ENCODE peak calls at places on chromosomes 3 and 15, in nine cellular contexts. One of them, this sample, is unnamed.

GRCh38 chr3:65245133-65246076 is 557.6 kb upstream of the ADAMTS9 start:
- DNase-seq in pulmonary artery endothelial cell: no peak
- DNase-seq in neuronal stem cell: no peak
- DNase-seq in ACHN: no peak
- DNase-seq in head of caudate nucleus: no peak
- DNase-seq in stimulated activated CD4-positive, alpha-beta T cell treated with anti-CD3 and anti-CD28 coated beads, TNF-alpha, amount 100 ng/mL, for 48 hours: no peak
- DNase-seq in small intestine: no peak
- DNase-seq in gastrocnemius medialis: no peak
- DNase-seq in fibroblast of villous mesenchyme: peak
- DNase-seq in this sample: no peak

GRCh38 chr3:180804871-180805430 is 107.5 kb upstream of the FXR1 start:
- DNase-seq in head of caudate nucleus: no peak
- DNase-seq in stimulated activated CD4-positive, alpha-beta T cell treated with anti-CD3 and anti-CD28 coated beads, TNF-alpha, amount 100 ng/mL, for 48 hours: no peak
- DNase-seq in neuronal stem cell: peak
- DNase-seq in fibroblast of villous mesenchyme: peak
- DNase-seq in gastrocnemius medialis: no peak
- DNase-seq in small intestine: no peak
- DNase-seq in ACHN: no peak
- DNase-seq in pulmonary artery endothelial cell: peak
- DNase-seq in this sample: no peak

GRCh38 chr15:58458076-58458475 is 26.3 kb downstream of the LIPC start:
- DNase-seq in pulmonary artery endothelial cell: no peak
- DNase-seq in fibroblast of villous mesenchyme: no peak
- DNase-seq in gastrocnemius medialis: no peak
- DNase-seq in neuronal stem cell: no peak
- DNase-seq in ACHN: no peak
- DNase-seq in stimulated activated CD4-positive, alpha-beta T cell treated with anti-CD3 and anti-CD28 coated beads, TNF-alpha, amount 100 ng/mL, for 48 hours: no peak
- DNase-seq in head of caudate nucleus: no peak
- DNase-seq in small intestine: peak
- DNase-seq in this sample: no peak

GRCh38 chr3:61601831-61602230 is 40.5 kb downstream of the PTPRG start:
- DNase-seq in gastrocnemius medialis: peak
- DNase-seq in fibroblast of villous mesenchyme: peak
- DNase-seq in pulmonary artery endothelial cell: no peak
- DNase-seq in head of caudate nucleus: no peak
- DNase-seq in ACHN: no peak
- DNase-seq in small intestine: no peak
- DNase-seq in stimulated activated CD4-positive, alpha-beta T cell treated with anti-CD3 and anti-CD28 coated beads, TNF-alpha, amount 100 ng/mL, for 48 hours: no peak
- DNase-seq in neuronal stem cell: no peak
- DNase-seq in this sample: no peak

GRCh38 chr3:115644391-115644790 is 21.1 kb downstream of the GAP43 start:
- DNase-seq in gastrocnemius medialis: no peak
- DNase-seq in small intestine: no peak
- DNase-seq in head of caudate nucleus: no peak
- DNase-seq in fibroblast of villous mesenchyme: no peak
- DNase-seq in stimulated activated CD4-positive, alpha-beta T cell treated with anti-CD3 and anti-CD28 coated beads, TNF-alpha, amount 100 ng/mL, for 48 hours: no peak
- DNase-seq in ACHN: no peak
- DNase-seq in pulmonary artery endothelial cell: no peak
- DNase-seq in neuronal stem cell: no peak
- DNase-seq in this sample: no peak

GRCh38 chr3:25664066-25664809 is 469 bp downstream of the TOP2B start:
- DNase-seq in gastrocnemius medialis: peak
- DNase-seq in head of caudate nucleus: peak
- DNase-seq in fibroblast of villous mesenchyme: peak
- DNase-seq in pulmonary artery endothelial cell: no peak
- DNase-seq in ACHN: peak
- DNase-seq in small intestine: peak
- DNase-seq in stimulated activated CD4-positive, alpha-beta T cell treated with anti-CD3 and anti-CD28 coated beads, TNF-alpha, amount 100 ng/mL, for 48 hours: peak
- DNase-seq in neuronal stem cell: peak
- DNase-seq in this sample: peak

GRCh38 chr3:51004235-51004634 is 329.5 kb downstream of the DOCK3 start:
- DNase-seq in small intestine: no peak
- DNase-seq in gastrocnemius medialis: no peak
- DNase-seq in stimulated activated CD4-positive, alpha-beta T cell treated with anti-CD3 and anti-CD28 coated beads, TNF-alpha, amount 100 ng/mL, for 48 hours: no peak
- DNase-seq in head of caudate nucleus: no peak
- DNase-seq in pulmonary artery endothelial cell: no peak
- DNase-seq in fibroblast of villous mesenchyme: no peak
- DNase-seq in neuronal stem cell: no peak
- DNase-seq in ACHN: no peak
- DNase-seq in this sample: no peak

GRCh38 chr3:145015243-145015642 is 1043.6 kb downstream of the DIPK2A start:
- DNase-seq in gastrocnemius medialis: no peak
- DNase-seq in fibroblast of villous mesenchyme: peak
- DNase-seq in ACHN: no peak
- DNase-seq in head of caudate nucleus: no peak
- DNase-seq in stimulated activated CD4-positive, alpha-beta T cell treated with anti-CD3 and anti-CD28 coated beads, TNF-alpha, amount 100 ng/mL, for 48 hours: no peak
- DNase-seq in small intestine: no peak
- DNase-seq in neuronal stem cell: no peak
- DNase-seq in pulmonary artery endothelial cell: no peak
- DNase-seq in this sample: no peak

GRCh38 chr3:138323971-138324370 is 5.7 kb downstream of the NME9 start:
- DNase-seq in small intestine: no peak
- DNase-seq in gastrocnemius medialis: no peak
- DNase-seq in fibroblast of villous mesenchyme: no peak
- DNase-seq in neuronal stem cell: no peak
- DNase-seq in pulmonary artery endothelial cell: no peak
- DNase-seq in stimulated activated CD4-positive, alpha-beta T cell treated with anti-CD3 and anti-CD28 coated beads, TNF-alpha, amount 100 ng/mL, for 48 hours: no peak
- DNase-seq in head of caudate nucleus: no peak
- DNase-seq in ACHN: no peak
- DNase-seq in this sample: no peak

GRCh38 chr3:71206305-71206704 is 377.2 kb downstream of the FOXP1 start:
- DNase-seq in pulmonary artery endothelial cell: no peak
- DNase-seq in fibroblast of villous mesenchyme: no peak
- DNase-seq in neuronal stem cell: no peak
- DNase-seq in ACHN: no peak
- DNase-seq in head of caudate nucleus: no peak
- DNase-seq in small intestine: no peak
- DNase-seq in stimulated activated CD4-positive, alpha-beta T cell treated with anti-CD3 and anti-CD28 coated beads, TNF-alpha, amount 100 ng/mL, for 48 hours: no peak
- DNase-seq in gastrocnemius medialis: no peak
- DNase-seq in this sample: no peak

GRCh38 chr15:64596701-64597468 is 136.5 kb downstream of the ZNF609 start:
- DNase-seq in small intestine: peak
- DNase-seq in pulmonary artery endothelial cell: peak
- DNase-seq in fibroblast of villous mesenchyme: peak
- DNase-seq in neuronal stem cell: peak
- DNase-seq in stimulated activated CD4-positive, alpha-beta T cell treated with anti-CD3 and anti-CD28 coated beads, TNF-alpha, amount 100 ng/mL, for 48 hours: no peak
- DNase-seq in gastrocnemius medialis: no peak
- DNase-seq in ACHN: peak
- DNase-seq in head of caudate nucleus: no peak
- DNase-seq in this sample: no peak

GRCh38 chr3:27166888-27167287 is 202.3 kb downstream of the NEK10 start:
- DNase-seq in fibroblast of villous mesenchyme: peak
- DNase-seq in small intestine: no peak
- DNase-seq in pulmonary artery endothelial cell: no peak
- DNase-seq in head of caudate nucleus: peak
- DNase-seq in stimulated activated CD4-positive, alpha-beta T cell treated with anti-CD3 and anti-CD28 coated beads, TNF-alpha, amount 100 ng/mL, for 48 hours: no peak
- DNase-seq in gastrocnemius medialis: no peak
- DNase-seq in neuronal stem cell: no peak
- DNase-seq in ACHN: peak
- DNase-seq in this sample: peak

GRCh38 chr3:195580733-195581443 is 2.9 kb downstream of the APOD start:
- DNase-seq in neuronal stem cell: no peak
- DNase-seq in ACHN: no peak
- DNase-seq in stimulated activated CD4-positive, alpha-beta T cell treated with anti-CD3 and anti-CD28 coated beads, TNF-alpha, amount 100 ng/mL, for 48 hours: no peak
- DNase-seq in small intestine: no peak
- DNase-seq in pulmonary artery endothelial cell: no peak
- DNase-seq in head of caudate nucleus: peak
- DNase-seq in fibroblast of villous mesenchyme: peak
- DNase-seq in gastrocnemius medialis: no peak
- DNase-seq in this sample: no peak

GRCh38 chr3:187719628-187720336 is 17.4 kb upstream of the RTP2 start:
- DNase-seq in head of caudate nucleus: no peak
- DNase-seq in gastrocnemius medialis: peak
- DNase-seq in fibroblast of villous mesenchyme: peak
- DNase-seq in pulmonary artery endothelial cell: no peak
- DNase-seq in small intestine: no peak
- DNase-seq in neuronal stem cell: no peak
- DNase-seq in stimulated activated CD4-positive, alpha-beta T cell treated with anti-CD3 and anti-CD28 coated beads, TNF-alpha, amount 100 ng/mL, for 48 hours: no peak
- DNase-seq in ACHN: no peak
- DNase-seq in this sample: no peak

GRCh38 chr3:107727102-107727501 is 204.3 kb downstream of the BBX start:
- DNase-seq in ACHN: no peak
- DNase-seq in gastrocnemius medialis: no peak
- DNase-seq in pulmonary artery endothelial cell: no peak
- DNase-seq in neuronal stem cell: no peak
- DNase-seq in fibroblast of villous mesenchyme: no peak
- DNase-seq in head of caudate nucleus: no peak
- DNase-seq in small intestine: peak
- DNase-seq in stimulated activated CD4-positive, alpha-beta T cell treated with anti-CD3 and anti-CD28 coated beads, TNF-alpha, amount 100 ng/mL, for 48 hours: no peak
- DNase-seq in this sample: no peak

GRCh38 chr3:37163262-37164020 is 10.9 kb downstream of the LRRFIP2 start:
- DNase-seq in head of caudate nucleus: no peak
- DNase-seq in ACHN: no peak
- DNase-seq in neuronal stem cell: no peak
- DNase-seq in fibroblast of villous mesenchyme: peak
- DNase-seq in gastrocnemius medialis: no peak
- DNase-seq in small intestine: no peak
- DNase-seq in stimulated activated CD4-positive, alpha-beta T cell treated with anti-CD3 and anti-CD28 coated beads, TNF-alpha, amount 100 ng/mL, for 48 hours: no peak
- DNase-seq in pulmonary artery endothelial cell: no peak
- DNase-seq in this sample: no peak

GRCh38 chr15:38464675-38465074 is 10.7 kb downstream of the FAM98B start:
- DNase-seq in neuronal stem cell: no peak
- DNase-seq in small intestine: no peak
- DNase-seq in gastrocnemius medialis: no peak
- DNase-seq in pulmonary artery endothelial cell: no peak
- DNase-seq in ACHN: no peak
- DNase-seq in stimulated activated CD4-positive, alpha-beta T cell treated with anti-CD3 and anti-CD28 coated beads, TNF-alpha, amount 100 ng/mL, for 48 hours: no peak
- DNase-seq in head of caudate nucleus: no peak
- DNase-seq in fibroblast of villous mesenchyme: no peak
- DNase-seq in this sample: no peak

GRCh38 chr3:150094150-150094932 is 123.6 kb upstream of the PFN2 start:
- DNase-seq in small intestine: no peak
- DNase-seq in ACHN: no peak
- DNase-seq in stimulated activated CD4-positive, alpha-beta T cell treated with anti-CD3 and anti-CD28 coated beads, TNF-alpha, amount 100 ng/mL, for 48 hours: no peak
- DNase-seq in gastrocnemius medialis: peak
- DNase-seq in head of caudate nucleus: no peak
- DNase-seq in neuronal stem cell: no peak
- DNase-seq in pulmonary artery endothelial cell: no peak
- DNase-seq in fibroblast of villous mesenchyme: peak
- DNase-seq in this sample: peak

GRCh38 chr3:126713229-126713628 is 9.2 kb downstream of the CHCHD6 start:
- DNase-seq in small intestine: no peak
- DNase-seq in pulmonary artery endothelial cell: no peak
- DNase-seq in neuronal stem cell: no peak
- DNase-seq in ACHN: no peak
- DNase-seq in gastrocnemius medialis: no peak
- DNase-seq in head of caudate nucleus: no peak
- DNase-seq in fibroblast of villous mesenchyme: no peak
- DNase-seq in stimulated activated CD4-positive, alpha-beta T cell treated with anti-CD3 and anti-CD28 coated beads, TNF-alpha, amount 100 ng/mL, for 48 hours: no peak
- DNase-seq in this sample: no peak

GRCh38 chr3:45688194-45688881 is 858 bp upstream of the SACM1L start:
- DNase-seq in pulmonary artery endothelial cell: no peak
- DNase-seq in stimulated activated CD4-positive, alpha-beta T cell treated with anti-CD3 and anti-CD28 coated beads, TNF-alpha, amount 100 ng/mL, for 48 hours: no peak
- DNase-seq in ACHN: peak
- DNase-seq in neuronal stem cell: peak
- DNase-seq in small intestine: peak
- DNase-seq in head of caudate nucleus: peak
- DNase-seq in gastrocnemius medialis: no peak
- DNase-seq in fibroblast of villous mesenchyme: no peak
- DNase-seq in this sample: peak

GRCh38 chr3:123053107-123053506 is 13.7 kb upstream of the PDIA5 start:
- DNase-seq in ACHN: no peak
- DNase-seq in stimulated activated CD4-positive, alpha-beta T cell treated with anti-CD3 and anti-CD28 coated beads, TNF-alpha, amount 100 ng/mL, for 48 hours: no peak
- DNase-seq in fibroblast of villous mesenchyme: peak
- DNase-seq in gastrocnemius medialis: no peak
- DNase-seq in head of caudate nucleus: no peak
- DNase-seq in pulmonary artery endothelial cell: no peak
- DNase-seq in neuronal stem cell: no peak
- DNase-seq in small intestine: no peak
- DNase-seq in this sample: no peak

GRCh38 chr3:124441766-124442165 is 288.5 kb upstream of the UMPS start:
- DNase-seq in stimulated activated CD4-positive, alpha-beta T cell treated with anti-CD3 and anti-CD28 coated beads, TNF-alpha, amount 100 ng/mL, for 48 hours: no peak
- DNase-seq in pulmonary artery endothelial cell: no peak
- DNase-seq in gastrocnemius medialis: no peak
- DNase-seq in small intestine: no peak
- DNase-seq in neuronal stem cell: no peak
- DNase-seq in fibroblast of villous mesenchyme: no peak
- DNase-seq in head of caudate nucleus: no peak
- DNase-seq in ACHN: no peak
- DNase-seq in this sample: no peak